ENCODE peak calls at places on chromosomes 3 and 15, in ten cellular contexts. X is foreskin fibroblast, S is uterus, O is colonic mucosa, K is SK-N-SH, B is heart right ventricle, Q is astrocyte of the spinal cord, E is heart left ventricle, Z is adrenal gland, U is GM12864. C is an unnamed sample.

GRCh38 chr3:39753361-39753760 is 56.0 kb upstream of the MYRIP start:
- DNase-seq in X (peak), B (no peak), U (no peak), Q (no peak), S (no peak), O (no peak), K (peak), E (no peak), Z (no peak), C (peak)

GRCh38 chr15:82047493-82048446 is 2.0 kb upstream of the MEX3B start:
- DNase-seq in Q (peak), X (peak), K (no peak), E (no peak), B (peak), Z (no peak), S (no peak), U (no peak), O (no peak), C (no peak)

GRCh38 chr3:189776163-189776824 is 145.1 kb downstream of the TP63 start:
- DNase-seq in O (no peak), Q (no peak), K (no peak), U (no peak), S (no peak), E (no peak), X (no peak), B (no peak), Z (no peak), C (no peak)

GRCh38 chr3:130093741-130094391 is 12.2 kb downstream of the ALG1L2 start:
- DNase-seq in Z (no peak), Q (no peak), K (no peak), X (no peak), O (peak), E (no peak), S (no peak), B (no peak), U (peak), C (peak)

GRCh38 chr3:34995771-34996430 is 643.4 kb upstream of the ARPP21 start:
- DNase-seq in E (no peak), X (no peak), Z (no peak), Q (no peak), U (no peak), B (no peak), S (no peak), O (no peak), K (no peak), C (no peak)

GRCh38 chr15:66578286-66578875 is 12.6 kb upstream of the LCTL start:
- DNase-seq in K (no peak), E (no peak), Z (no peak), U (no peak), B (no peak), Q (peak), S (no peak), X (peak), O (no peak), C (no peak)

GRCh38 chr3:127034990-127035652 is 52.2 kb downstream of the PLXNA1 start:
- DNase-seq in E (peak), O (no peak), K (no peak), U (no peak), B (no peak), Z (no peak), X (no peak), S (no peak), Q (no peak), C (peak)

GRCh38 chr3:113531826-113532697 is at the start of gene SIDT1:
- DNase-seq in U (peak), B (no peak), K (peak), Q (peak), S (peak), X (peak), Z (peak), E (no peak), O (peak), C (no peak)

GRCh38 chr3:171753665-171754408 is 56.4 kb downstream of the PLD1 start:
- DNase-seq in Q (peak), U (no peak), X (peak), B (no peak), K (no peak), O (no peak), E (no peak), S (no peak), Z (no peak), C (no peak)

GRCh38 chr3:77345009-77345408 is 305.1 kb downstream of the ROBO2 start:
- DNase-seq in S (no peak), Q (no peak), U (no peak), K (no peak), Z (no peak), X (no peak), E (no peak), O (no peak), B (no peak), C (no peak)

GRCh38 chr3:77342688-77343087 is 302.8 kb downstream of the ROBO2 start:
- DNase-seq in E (no peak), Q (no peak), S (no peak), X (no peak), Z (no peak), U (no peak), K (no peak), B (no peak), O (no peak), C (no peak)

DNA sequence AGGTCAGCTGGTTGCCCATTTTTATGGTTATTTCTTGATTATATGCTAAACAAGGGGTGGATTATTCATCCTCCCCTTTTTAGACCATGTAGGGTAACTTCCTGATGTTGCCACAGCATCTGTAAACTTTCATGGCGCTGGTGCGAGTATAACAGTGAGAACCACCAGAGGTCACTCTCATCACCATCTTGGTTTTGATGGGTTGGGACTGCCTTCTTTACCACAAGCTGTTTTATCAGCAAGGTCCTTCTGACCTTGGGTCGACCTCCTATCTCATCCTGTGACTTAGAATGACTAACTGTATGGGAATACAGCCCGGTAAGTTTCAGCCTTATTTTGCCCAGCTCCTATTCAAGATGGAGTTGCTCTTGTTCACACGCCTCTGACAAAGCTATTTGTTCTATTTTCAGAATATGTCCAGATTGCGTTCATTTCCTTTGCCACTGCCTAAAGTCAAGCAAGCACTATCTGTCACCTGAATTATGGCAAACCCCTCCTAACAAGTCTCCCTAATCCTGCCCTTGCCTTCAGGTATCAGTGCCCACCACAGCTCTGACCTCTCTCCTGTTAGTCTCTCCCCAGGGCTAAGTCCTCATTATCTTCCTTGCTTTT is 308.5 kb downstream of the ROBO2 start:
- DNase-seq in O (no peak), B (no peak), X (peak), E (no peak), U (no peak), K (peak), Q (peak), Z (peak), S (no peak), C (peak)
- TF ChIP-seq CTCF in O (no peak), B (no peak), X (peak), E (peak), U (no peak), K (peak), Q (peak), Z (peak), S (no peak), C (peak)

GRCh38 chr15:30930422-30930821 is 26.7 kb downstream of the FAN1 start:
- DNase-seq in E (no peak), U (no peak), X (no peak), K (no peak), S (no peak), Q (no peak), B (no peak), Z (no peak), O (no peak), C (no peak)
- H3K4me3 ChIP-seq in E (no peak), U (no peak), X (no peak), K (no peak), S (no peak), Q (no peak), B (no peak), Z (no peak), O (no peak), C (no peak)

GRCh38 chr3:33318709-33319380 is 41.6 kb downstream of the FBXL2 start:
- DNase-seq in Q (peak), U (no peak), K (no peak), Z (no peak), B (no peak), X (peak), S (no peak), E (no peak), O (no peak), C (no peak)
- TF ChIP-seq CTCF in Q (peak), U (no peak), K (peak), Z (no peak), B (no peak), X (peak), S (no peak), E (no peak), O (no peak), C (peak)

GRCh38 chr15:78996876-78997275 is 52.0 kb upstream of the CTSH start:
- DNase-seq in Z (peak), S (no peak), X (peak), O (no peak), U (no peak), E (no peak), B (no peak), K (no peak), Q (no peak), C (no peak)

GRCh38 chr15:78993931-78994530 is 49.2 kb upstream of the CTSH start:
- DNase-seq in E (no peak), U (no peak), Z (no peak), B (no peak), K (no peak), S (no peak), Q (no peak), X (no peak), O (no peak), C (no peak)

GRCh38 chr15:78995921-78996780 is 51.3 kb upstream of the CTSH start:
- DNase-seq in B (no peak), O (no peak), Q (no peak), U (no peak), S (no peak), X (no peak), K (peak), E (no peak), Z (no peak), C (peak)

GRCh38 chr15:78998526-78998925 is 53.7 kb upstream of the CTSH start:
- DNase-seq in Q (no peak), S (no peak), B (no peak), O (no peak), E (no peak), U (no peak), Z (no peak), X (no peak), K (no peak), C (no peak)

GRCh38 chr15:78997981-78998499 is 53.2 kb upstream of the CTSH start:
- DNase-seq in Q (no peak), X (no peak), E (no peak), K (no peak), U (no peak), B (no peak), O (no peak), S (no peak), Z (no peak), C (no peak)
- H3K4me3 ChIP-seq in Q (no peak), X (no peak), E (no peak), K (no peak), U (no peak), B (no peak), O (no peak), S (no peak), Z (no peak), C (no peak)

DNA sequence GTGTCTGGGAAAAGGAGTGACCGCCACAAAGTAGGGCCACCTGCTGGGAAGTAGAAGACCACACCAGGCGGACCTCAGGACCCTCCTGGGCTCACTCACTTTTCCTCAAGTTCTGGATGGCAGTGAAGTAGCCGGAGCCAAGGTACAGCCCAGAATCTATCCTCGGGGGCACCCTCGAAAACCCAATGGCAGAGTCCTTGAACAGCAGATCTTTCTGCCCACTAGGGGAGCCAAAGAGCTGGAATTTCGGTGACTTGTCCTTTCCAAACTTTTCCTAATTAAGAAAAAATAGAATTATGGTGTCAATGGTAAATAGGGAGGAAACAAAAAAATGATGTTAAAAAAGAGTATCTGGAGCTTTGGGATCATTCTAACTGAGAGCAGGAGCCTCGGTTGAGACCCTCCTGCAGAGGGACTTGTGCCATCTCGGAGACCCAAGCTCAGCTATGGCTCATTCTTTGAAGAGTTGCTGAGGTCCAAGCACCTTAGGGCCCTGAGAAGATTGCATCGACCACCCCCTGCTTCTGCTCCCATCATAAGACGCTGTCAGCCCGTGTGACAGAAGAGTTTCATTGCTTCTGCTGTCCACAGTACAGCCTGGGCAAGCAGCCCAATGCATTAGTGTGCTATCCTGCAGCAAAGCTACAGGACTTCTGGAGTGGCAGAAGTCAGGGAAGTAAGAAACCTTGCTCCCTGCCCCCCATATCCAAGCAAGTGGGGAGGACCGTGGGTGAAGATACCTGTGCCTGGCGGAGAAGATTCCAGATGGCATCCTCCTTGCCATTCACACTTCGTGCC is 14.8 kb downstream of the LTF start:
- DNase-seq in K (peak), O (no peak), Q (no peak), U (no peak), E (no peak), Z (no peak), X (peak), S (no peak), B (no peak), C (peak)
- TF ChIP-seq CTCF in K (peak), O (peak), Q (peak), U (peak), E (peak), Z (peak), X (peak), S (no peak), B (peak), C (peak)

GRCh38 chr15:85708402-85708932 is 86.3 kb downstream of the KLHL25 start:
- DNase-seq in E (no peak), Z (no peak), B (no peak), K (no peak), X (no peak), O (peak), S (no peak), U (no peak), Q (no peak), C (no peak)

GRCh38 chr15:85709250-85709649 is 85.5 kb downstream of the KLHL25 start:
- DNase-seq in Z (no peak), B (no peak), K (no peak), X (no peak), Q (no peak), E (peak), O (peak), S (no peak), U (no peak), C (no peak)

GRCh38 chr15:85704720-85705119 is 90.0 kb downstream of the KLHL25 start:
- DNase-seq in E (no peak), B (peak), X (peak), K (no peak), Q (no peak), U (no peak), S (peak), Z (no peak), O (no peak), C (no peak)

GRCh38 chr15:85707519-85708338 is 87.0 kb downstream of the KLHL25 start:
- DNase-seq in K (peak), S (no peak), X (peak), Z (no peak), B (peak), E (no peak), Q (peak), O (peak), U (no peak), C (no peak)

DNA sequence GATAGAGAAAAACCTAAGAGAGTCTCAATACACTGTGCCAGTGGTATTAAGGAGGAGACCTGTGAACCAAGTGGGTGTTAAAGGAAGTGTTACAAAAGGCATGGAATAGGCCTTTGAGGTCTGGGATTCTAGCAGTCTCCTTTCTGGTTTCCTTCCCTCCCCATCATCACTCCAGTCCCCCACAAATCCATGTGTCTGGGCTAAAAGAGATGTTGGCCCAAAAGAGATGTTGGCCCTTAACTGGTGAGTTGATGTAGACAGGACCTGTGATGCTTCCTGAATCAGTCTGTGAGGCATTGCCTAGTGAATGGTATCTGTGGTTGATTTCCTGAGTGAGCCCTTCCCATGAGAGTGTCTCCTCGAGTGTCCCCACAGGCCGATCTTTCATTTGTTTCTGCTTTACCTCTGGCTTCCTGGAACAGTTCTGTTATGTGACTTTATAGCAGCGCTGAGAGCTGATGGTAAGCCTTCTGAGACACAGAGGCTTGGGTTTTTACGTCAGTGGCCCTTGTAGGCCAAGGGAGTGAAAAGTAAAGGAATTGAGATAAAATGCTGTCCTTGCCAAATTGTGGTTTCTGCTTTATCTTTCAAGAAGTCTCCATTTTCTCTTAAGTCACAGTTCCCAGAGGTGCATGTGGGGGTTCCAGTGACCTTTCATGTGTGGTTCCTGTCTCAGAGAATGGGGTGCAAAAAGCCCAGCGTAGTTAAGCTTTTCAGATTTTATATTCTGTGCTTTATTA is 87.8 kb downstream of the KLHL25 start:
- DNase-seq in B (peak), E (peak), Z (no peak), K (no peak), S (peak), Q (peak), O (peak), U (no peak), X (peak), C (no peak)
- H3K4me3 ChIP-seq in B (peak), E (peak), Z (no peak), K (peak), S (no peak), Q (no peak), O (no peak), U (peak), X (peak), C (no peak)

C was measured in BE2C.